ENCODE peak calls at places on chromosomes 4 and X, in seven cellular contexts. C is tibial artery; F is body of pancreas; R is CD4-positive, alpha-beta T cell; H is endothelial cell; P is WTC11; S is RWPE1. Y is an unnamed sample.

GRCh38 chr4:54929459-54929858 is 195.9 kb downstream of the KDR start:
- DNase-seq in F (no peak), P (no peak), C (no peak), H (no peak), R (no peak), S (no peak), Y (no peak)

GRCh38 chr4:143513314-143514211 is at the start of gene SMARCA5:
- DNase-seq in P (peak), C (peak), F (peak), R (peak), H (peak), S (peak), Y (peak)

GRCh38 chr4:152535236-152535902 is 523 bp downstream of the FBXW7 start:
- DNase-seq in P (peak), C (no peak), H (peak), S (peak), R (peak), F (no peak), Y (no peak)

GRCh38 chr4:129455462-129455861 is 359.5 kb downstream of the C4orf33 start:
- DNase-seq in C (no peak), P (no peak), S (no peak), F (no peak), R (no peak), H (no peak), Y (no peak)

GRCh38 chrX:68288127-68288526 is 145.2 kb downstream of the OPHN1 start:
- DNase-seq in H (no peak), F (no peak), R (no peak), C (no peak), P (no peak), S (no peak), Y (no peak)

GRCh38 chr4:41418444-41418843 is 119.5 kb upstream of the LIMCH1 start:
- DNase-seq in F (peak), R (no peak), C (peak), S (no peak), H (no peak), P (peak), Y (peak)

GRCh38 chrX:133373366-133374079 is 41.8 kb downstream of the GPC4 start:
- DNase-seq in H (no peak), F (peak), C (no peak), R (no peak), P (no peak), S (no peak), Y (no peak)

GRCh38 chr4:26821677-26822503 is 38.8 kb upstream of the STIM2 start:
- DNase-seq in S (no peak), H (no peak), C (no peak), P (no peak), F (no peak), R (no peak), Y (no peak)

GRCh38 chr4:41164405-41164804 is 49.9 kb downstream of the APBB2 start:
- DNase-seq in S (no peak), C (no peak), F (no peak), H (no peak), P (no peak), R (no peak), Y (no peak)

GRCh38 chrX:48617542-48618340 is 20.4 kb downstream of the WDR13 start:
- DNase-seq in P (no peak), F (no peak), C (no peak), R (no peak), S (no peak), H (no peak), Y (no peak)

GRCh38 chr4:36328130-36328529 is 46.7 kb downstream of the DTHD1 start:
- DNase-seq in H (no peak), C (no peak), F (no peak), R (no peak), S (no peak), P (no peak), Y (no peak)

GRCh38 chrX:154310991-154311541 is 15.5 kb downstream of the TKTL1 start:
- DNase-seq in H (no peak), C (no peak), P (no peak), S (no peak), R (no peak), F (no peak), Y (no peak)

GRCh38 chr4:87030124-87030523 is 95.3 kb downstream of the AFF1 start:
- DNase-seq in S (no peak), H (no peak), P (no peak), F (no peak), R (no peak), C (no peak), Y (no peak)

GRCh38 chrX:63751481-63751880 is 33.5 kb downstream of the ARHGEF9 start:
- DNase-seq in H (no peak), R (no peak), C (no peak), F (no peak), P (no peak), S (no peak), Y (no peak)

GRCh38 chr4:8910822-8911310 is 39.2 kb upstream of the HMX1 start:
- DNase-seq in S (no peak), F (peak), H (no peak), P (no peak), C (no peak), R (no peak), Y (no peak)
- TF ChIP-seq CTCF in S (no peak), F (no peak), H (no peak), P (no peak), C (no peak), R (no peak), Y (no peak)

GRCh38 chr4:1285151-1285789 is 4.4 kb upstream of the MAEA start:
- DNase-seq in S (no peak), H (no peak), C (no peak), P (no peak), R (no peak), F (no peak), Y (no peak)

GRCh38 chr4:1288786-1289185 is 905 bp upstream of the MAEA start:
- DNase-seq in F (no peak), H (no peak), S (no peak), R (no peak), C (no peak), P (no peak), Y (no peak)

GRCh38 chr4:1289232-1290164 is at the start of gene MAEA:
- DNase-seq in S (peak), P (peak), F (peak), C (peak), H (peak), R (peak), Y (peak)

GRCh38 chr4:1283711-1284110 is 6.0 kb upstream of the MAEA start:
- DNase-seq in C (no peak), S (no peak), H (no peak), P (no peak), F (no peak), R (no peak), Y (no peak)

GRCh38 chr4:1285790-1286553 is 3.7 kb upstream of the MAEA start:
- DNase-seq in C (no peak), S (no peak), P (peak), R (peak), H (no peak), F (no peak), Y (no peak)
- TF ChIP-seq CTCF in C (peak), S (no peak), P (no peak), R (no peak), H (no peak), F (peak), Y (peak)

GRCh38 chrX:413322-414201 is 26.9 kb upstream of the PPP2R3B start:
- DNase-seq in S (no peak), F (no peak), C (peak), P (peak), R (no peak), H (peak), Y (no peak)
- TF ChIP-seq CTCF in S (no peak), F (no peak), C (peak), P (no peak), R (no peak), H (no peak), Y (peak)

DNA sequence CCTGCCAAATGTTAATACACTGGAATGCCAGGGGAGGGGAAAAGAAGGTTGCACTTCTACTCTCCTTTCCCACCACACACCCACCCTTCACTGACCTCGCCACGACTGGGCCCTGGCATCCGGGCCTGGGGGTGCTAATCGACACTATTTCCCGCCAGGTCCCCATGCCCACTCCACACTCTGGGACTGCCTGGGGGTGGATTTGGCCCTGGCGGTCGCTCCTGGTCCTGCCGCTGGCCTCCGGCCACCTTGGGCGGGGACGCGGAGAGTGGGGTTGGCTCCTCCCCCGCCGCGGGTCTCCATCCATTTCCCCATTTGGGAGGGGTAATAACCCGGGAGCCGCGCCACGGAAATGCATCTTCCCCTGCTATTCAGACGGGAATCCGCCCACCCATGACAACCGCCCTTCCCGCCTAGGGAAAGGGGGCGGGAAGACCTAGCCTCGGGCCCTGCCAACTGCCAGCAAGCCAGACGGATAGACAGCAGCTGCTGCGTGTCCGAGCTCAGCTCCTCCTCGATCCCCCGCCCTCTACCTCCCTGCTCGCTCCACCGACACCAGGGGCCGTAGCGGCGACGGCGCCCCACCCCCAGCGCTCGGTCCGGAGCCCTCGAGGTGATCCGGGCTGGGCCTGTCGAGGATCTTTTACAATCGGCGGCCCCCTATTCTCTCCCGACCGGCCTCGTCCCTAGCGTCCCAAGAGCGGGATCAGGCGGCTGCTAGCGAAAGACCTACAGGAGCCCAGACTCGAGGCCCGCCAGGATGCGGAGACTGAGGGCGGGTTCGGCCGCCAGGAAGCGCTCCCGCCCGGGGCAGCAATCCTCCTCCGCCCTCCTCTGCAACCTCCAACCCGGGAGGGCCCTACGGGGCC is 78.0 kb downstream of the RLIM start:
- DNase-seq in H (peak), S (peak), F (peak), R (peak), P (peak), C (peak), Y (no peak)
- TF ChIP-seq CTCF in H (no peak), S (no peak), F (peak), R (no peak), P (no peak), C (peak), Y (peak)

GRCh38 chrX:131789664-131790063 is 233.4 kb upstream of the STK26 start:
- DNase-seq in C (no peak), F (no peak), R (no peak), H (no peak), P (no peak), S (no peak), Y (no peak)

GRCh38 chrX:131795442-131796229 is 227.5 kb upstream of the STK26 start:
- DNase-seq in H (no peak), S (no peak), C (no peak), P (no peak), R (no peak), F (peak), Y (no peak)

GRCh38 chrX:131791608-131792355 is 231.3 kb upstream of the STK26 start:
- DNase-seq in R (no peak), S (no peak), C (no peak), P (no peak), F (peak), H (no peak), Y (no peak)

GRCh38 chrX:131792356-131792749 is 230.7 kb upstream of the STK26 start:
- DNase-seq in C (no peak), R (no peak), H (no peak), P (no peak), F (peak), S (no peak), Y (peak)

DNA sequence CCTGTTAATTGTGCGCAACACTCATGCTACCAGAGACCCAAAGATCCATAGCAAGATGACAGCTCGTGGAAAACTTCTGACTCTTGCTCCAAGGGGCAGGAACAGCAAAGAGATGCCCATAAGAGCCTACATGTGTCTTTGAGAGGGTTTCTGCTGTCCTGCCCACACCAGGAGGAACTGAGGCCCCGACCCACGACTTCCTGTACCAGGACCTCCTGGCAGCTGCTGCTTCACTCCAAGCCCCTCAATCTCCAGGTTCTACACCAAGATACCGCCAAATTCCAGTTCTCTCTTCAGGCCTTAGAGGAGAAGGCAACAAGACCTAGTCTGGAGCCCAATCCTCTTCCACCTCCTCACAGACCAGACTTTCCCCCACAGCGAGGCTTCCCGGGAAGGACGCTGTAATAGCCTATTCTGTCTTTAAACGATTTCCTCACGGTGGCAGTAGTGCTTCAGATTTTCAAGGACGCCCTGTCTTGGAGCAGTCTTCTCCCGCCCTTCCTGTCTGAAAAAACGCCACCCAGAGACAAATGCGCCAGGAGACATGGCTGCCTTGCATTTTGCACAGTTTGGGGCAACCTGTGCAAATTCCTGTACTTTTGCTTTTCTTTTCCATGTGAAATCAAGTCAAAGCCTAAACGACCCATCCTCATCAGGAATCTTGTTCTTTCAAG is 230.2 kb upstream of the STK26 start:
- DNase-seq in S (peak), R (no peak), C (no peak), F (peak), P (no peak), H (peak), Y (peak)
- TF ChIP-seq CTCF in S (no peak), R (no peak), C (no peak), F (no peak), P (no peak), H (no peak), Y (peak)

DNA sequence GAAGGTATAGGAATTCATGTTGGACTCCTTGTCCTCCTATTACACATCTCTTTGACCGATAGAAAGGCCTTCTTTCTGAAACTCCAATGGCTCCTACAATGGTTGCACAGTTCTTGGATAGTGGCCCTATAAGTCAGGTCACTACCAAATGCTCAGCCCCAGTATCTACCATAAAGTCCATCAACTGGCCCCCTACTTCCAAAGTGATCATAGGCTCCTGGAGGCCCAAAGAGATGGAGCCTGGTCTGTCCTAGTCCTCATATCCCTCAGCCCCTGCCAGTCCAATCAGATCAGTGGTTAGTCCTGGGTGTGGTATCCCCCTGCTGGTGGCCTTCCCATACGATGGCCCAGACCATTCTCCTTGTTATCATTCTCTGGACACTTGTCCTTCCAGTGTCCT is 30.3 kb downstream of the SULT1E1 start:
- DNase-seq in C (no peak), S (no peak), H (no peak), R (no peak), F (no peak), P (no peak), Y (no peak)
- TF ChIP-seq CTCF in C (no peak), S (no peak), H (no peak), R (no peak), F (no peak), P (no peak), Y (no peak)